ENCODE peak calls at places on chromosome 16, in five cellular contexts. W is hippocampal formation, J is nephron progenitor cell, P is nucleus accumbens, U is HCEC 1CT. M is an unnamed sample.

GRCh38 chr16:67936876-67937605 is 391 bp upstream of the PSMB10 start:
- DNase-seq in W (peak; percentile 28), J (no peak), P (no peak), U (no peak), M (no peak)

GRCh38 chr16:7324306-7324705 is 8.3 kb upstream of the RBFOX1 start:
- DNase-seq in W (no peak), J (no peak), P (no peak), U (no peak), M (peak; percentile 83)

GRCh38 chr16:80084163-80084562 is 456.6 kb upstream of the DYNLRB2 start:
- DNase-seq in W (no peak), J (no peak), P (no peak), U (no peak), M (no peak)

GRCh38 chr16:31441956-31442355 is 633 bp downstream of the ZNF843 start:
- DNase-seq in W (no peak), J (no peak), P (no peak), U (no peak), M (no peak)

GRCh38 chr16:88264641-88265285 is 118.0 kb upstream of the ZNF469 start:
- DNase-seq in W (no peak), J (peak; percentile 53), P (no peak), U (peak; percentile 91), M (no peak)

GRCh38 chr16:72921620-72922019 is 126.3 kb downstream of the ZFHX3 start:
- DNase-seq in W (no peak), J (no peak), P (peak; percentile 29), U (no peak), M (peak; percentile 73)

GRCh38 chr16:11689031-11689840 is 21.0 kb downstream of the SNN start:
- DNase-seq in W (no peak), J (no peak), P (no peak), U (peak; percentile 6), M (peak; percentile 5)

GRCh38 chr16:57906385-57907316 is 64.3 kb downstream of the CNGB1 start:
- DNase-seq in W (no peak), J (peak; percentile 56), P (no peak), U (no peak), M (peak; percentile 40)

GRCh38 chr16:2156025-2156848 is 655 bp downstream of the TRAF7 start:
- DNase-seq in W (no peak), J (peak; percentile 44), P (no peak), U (peak; percentile 66), M (peak; percentile 46)

GRCh38 chr16:10219742-10220141 is 37.5 kb upstream of the GRIN2A start:
- DNase-seq in W (no peak), J (no peak), P (no peak), U (no peak), M (no peak)

GRCh38 chr16:87657621-87658192 is 55.4 kb downstream of the JPH3 start:
- DNase-seq in W (no peak), J (no peak), P (no peak), U (no peak), M (no peak)

GRCh38 chr16:17204248-17205043 is 266.3 kb downstream of the XYLT1 start:
- DNase-seq in W (no peak), J (no peak), P (no peak), U (no peak), M (no peak)